ENCODE peak calls at places on chromosome X, in seven cellular contexts. A is CD8-positive, alpha-beta memory T cell; X is PC-3; P is heart right ventricle; B is left lung; K is cardiac muscle cell; D is ovary. S is an unnamed sample.

GRCh38 chrX:104430720-104431119 is 135.3 kb upstream of the IL1RAPL2 start:
- DNase-seq in A (no peak), X (peak; percentile 43), P (no peak), B (no peak), K (no peak), D (no peak), S (no peak)

GRCh38 chrX:112910418-112910817 is 69.8 kb upstream of the AMOT start:
- DNase-seq in A (no peak), X (no peak), P (no peak), B (no peak), K (no peak), D (no peak), S (no peak)

GRCh38 chrX:96147645-96148044 is 537.0 kb upstream of the DIAPH2 start:
- DNase-seq in A (no peak), X (no peak), P (no peak), B (no peak), K (peak; percentile 2), D (no peak), S (no peak)

GRCh38 chrX:47217852-47218279 is 615 bp upstream of the CDK16 start:
- DNase-seq in A (peak; percentile 91), X (peak; percentile 98), P (peak; percentile 92), B (peak; percentile 92), K (peak; percentile 99), D (peak; percentile 97), S (peak; percentile 97)

GRCh38 chrX:135389717-135390116 is 32.0 kb upstream of the SMIM10L2A start:
- DNase-seq in A (no peak), X (peak; percentile 88), P (no peak), B (no peak), K (no peak), D (no peak), S (no peak)

GRCh38 chrX:118493653-118494297 is 1.8 kb upstream of the DOCK11 start:
- DNase-seq in A (no peak), X (peak; percentile 3), P (no peak), B (no peak), K (no peak), D (no peak), S (no peak)

GRCh38 chrX:102624105-102624504 is 24.8 kb downstream of the ARMCX5 start:
- DNase-seq in A (no peak), X (no peak), P (no peak), B (no peak), K (peak; percentile 2), D (no peak), S (no peak)

GRCh38 chrX:2767631-2768455 is 16.0 kb downstream of the XG start:
- DNase-seq in A (no peak), X (peak; percentile 30), P (peak; percentile 30), B (peak; percentile 85), K (peak; percentile 57), D (no peak), S (no peak)

GRCh38 chrX:136214551-136214950 is 36.6 kb downstream of the MAP7D3 start:
- DNase-seq in A (no peak), X (peak; percentile 92), P (no peak), B (no peak), K (peak; percentile 88), D (no peak), S (peak; percentile 19)

GRCh38 chrX:46477435-46477834 is 67.8 kb downstream of the ZNF674 start:
- DNase-seq in A (no peak), X (no peak), P (no peak), B (no peak), K (peak; percentile 76), D (no peak), S (no peak)

GRCh38 chrX:104913348-104913747 is 307.1 kb downstream of the TEX13A start:
- DNase-seq in A (no peak), X (peak; percentile 49), P (no peak), B (no peak), K (peak; percentile 11), D (no peak), S (peak; percentile 13)

GRCh38 chrX:115630204-115630603 is 69.2 kb downstream of the PLS3 start:
- DNase-seq in A (no peak), X (no peak), P (no peak), B (no peak), K (no peak), D (no peak), S (no peak)

GRCh38 chrX:45756562-45756961 is 555.9 kb upstream of the DIPK2B start:
- DNase-seq in A (no peak), X (peak; percentile 63), P (no peak), B (no peak), K (no peak), D (no peak), S (no peak)

GRCh38 chrX:30649859-30650258 is 3.4 kb upstream of the GK start:
- DNase-seq in A (no peak), X (peak; percentile 33), P (no peak), B (no peak), K (peak; percentile 27), D (no peak), S (no peak)

GRCh38 chrX:39928704-39929439 is 168.9 kb downstream of the BCOR start:
- DNase-seq in A (no peak), X (peak; percentile 66), P (no peak), B (no peak), K (no peak), D (no peak), S (no peak)
- H3K4me1 ChIP-seq in A (no peaks in the 10 kb centered on the region), X (peaks cover 14% of the 10 kb centered on the region), P (peaks cover 27% of the 10 kb centered on the region), B (no peaks in the 10 kb centered on the region), K (no peaks in the 10 kb centered on the region), D (no peaks in the 10 kb centered on the region), S (no peaks in the 10 kb centered on the region)

GRCh38 chrX:10042055-10042454 is 74.9 kb downstream of the CLDN34 start:
- DNase-seq in A (no peak), X (no peak), P (no peak), B (no peak), K (no peak), D (no peak), S (no peak)
- H3K4me1 ChIP-seq in A (no peaks in the 10 kb centered on the region), X (peaks cover 8% of the 10 kb centered on the region), P (peaks cover 58% of the 10 kb centered on the region), B (no peaks in the 10 kb centered on the region), K (peaks cover 5% of the 10 kb centered on the region), D (peaks cover 4% of the 10 kb centered on the region), S (peaks cover 12% of the 10 kb centered on the region)

DNA sequence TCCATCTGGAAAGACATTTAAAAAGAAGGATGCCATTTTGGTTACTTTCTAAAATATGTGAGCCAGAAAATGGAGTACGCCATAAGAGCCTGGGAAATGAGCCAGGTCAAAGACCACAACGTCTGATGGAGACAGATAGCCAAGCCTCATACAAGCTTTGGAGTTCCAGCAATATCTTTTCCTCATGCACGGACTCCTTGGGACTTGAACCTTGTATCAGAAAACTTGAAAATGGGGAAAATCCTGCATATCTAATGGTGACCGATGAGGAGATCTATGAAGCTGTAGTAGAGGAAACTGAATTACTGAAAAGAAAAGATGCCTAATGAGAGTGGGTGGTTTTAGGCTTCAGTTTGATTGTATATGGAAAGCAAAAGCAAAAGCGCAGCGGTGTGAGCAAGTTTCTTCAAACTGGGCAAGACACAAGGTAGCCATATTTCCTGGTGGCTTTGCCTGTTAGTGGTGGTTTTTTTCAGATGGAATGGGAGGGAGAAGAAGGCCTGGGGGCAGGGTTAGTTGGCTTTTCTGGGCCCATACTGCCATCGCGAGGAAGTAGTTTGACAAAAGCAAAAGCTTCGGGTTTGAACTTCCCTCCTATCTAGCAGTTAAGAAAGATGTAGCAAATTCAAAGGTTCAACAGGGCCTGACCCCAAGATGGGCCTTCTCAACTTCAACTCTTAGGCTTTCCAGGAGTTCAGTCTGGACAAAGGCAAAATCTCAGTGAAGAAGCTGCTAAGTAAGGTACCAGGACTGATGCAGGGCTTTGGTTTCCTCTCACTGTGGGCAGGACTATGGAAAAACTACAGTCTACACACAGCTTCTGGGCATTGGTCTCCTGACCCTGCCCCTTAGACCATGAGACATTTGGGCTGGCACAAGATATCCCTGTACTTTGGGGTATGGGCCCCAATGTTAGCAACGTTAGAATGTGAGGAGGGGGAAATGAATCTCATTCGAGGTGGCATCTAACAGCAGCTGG is 210.0 kb upstream of the STK26 start:
- DNase-seq in A (peak; percentile 54), X (peak; percentile 21), P (no peak), B (no peak), K (no peak), D (peak; percentile 82), S (no peak)
- H3K4me1 ChIP-seq in A (peaks cover 6% of the 10 kb centered on the region), X (peaks cover 5% of the 10 kb centered on the region), P (no peaks in the 10 kb centered on the region), B (no peaks in the 10 kb centered on the region), K (no peaks in the 10 kb centered on the region), D (no peaks in the 10 kb centered on the region), S (no peaks in the 10 kb centered on the region)

DNA sequence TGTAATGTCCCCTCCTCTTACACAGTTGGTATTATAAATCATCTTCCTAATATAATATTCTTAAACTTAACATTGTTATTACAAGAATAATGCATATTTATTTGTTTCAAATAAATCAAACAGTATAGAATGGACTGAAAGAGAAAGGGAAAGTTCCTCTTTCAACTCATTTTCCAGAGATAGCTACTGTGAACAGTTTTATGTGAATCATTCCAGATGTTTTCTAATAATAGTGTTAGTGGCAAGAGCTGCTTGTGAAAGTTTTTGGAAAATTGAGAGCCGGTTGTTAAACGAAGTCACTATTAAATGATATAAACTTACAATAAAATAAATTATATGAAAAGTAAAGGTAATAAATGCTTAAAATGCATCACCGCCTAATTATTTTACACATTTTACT is 14.5 kb downstream of the TMSB4X start:
- DNase-seq in A (no peak), X (no peak), P (no peak), B (no peak), K (no peak), D (no peak), S (no peak)
- H3K4me1 ChIP-seq in A (peaks cover 34% of the 10 kb centered on the region), X (peaks cover 43% of the 10 kb centered on the region), P (peaks cover 32% of the 10 kb centered on the region), B (peaks cover 3% of the 10 kb centered on the region), K (no peaks in the 10 kb centered on the region), D (no peaks in the 10 kb centered on the region), S (no peaks in the 10 kb centered on the region)

GRCh38 chrX:41490446-41490845 is 43.3 kb downstream of the NYX start:
- DNase-seq in A (no peak), X (no peak), P (no peak), B (no peak), K (no peak), D (no peak), S (no peak)

DNA sequence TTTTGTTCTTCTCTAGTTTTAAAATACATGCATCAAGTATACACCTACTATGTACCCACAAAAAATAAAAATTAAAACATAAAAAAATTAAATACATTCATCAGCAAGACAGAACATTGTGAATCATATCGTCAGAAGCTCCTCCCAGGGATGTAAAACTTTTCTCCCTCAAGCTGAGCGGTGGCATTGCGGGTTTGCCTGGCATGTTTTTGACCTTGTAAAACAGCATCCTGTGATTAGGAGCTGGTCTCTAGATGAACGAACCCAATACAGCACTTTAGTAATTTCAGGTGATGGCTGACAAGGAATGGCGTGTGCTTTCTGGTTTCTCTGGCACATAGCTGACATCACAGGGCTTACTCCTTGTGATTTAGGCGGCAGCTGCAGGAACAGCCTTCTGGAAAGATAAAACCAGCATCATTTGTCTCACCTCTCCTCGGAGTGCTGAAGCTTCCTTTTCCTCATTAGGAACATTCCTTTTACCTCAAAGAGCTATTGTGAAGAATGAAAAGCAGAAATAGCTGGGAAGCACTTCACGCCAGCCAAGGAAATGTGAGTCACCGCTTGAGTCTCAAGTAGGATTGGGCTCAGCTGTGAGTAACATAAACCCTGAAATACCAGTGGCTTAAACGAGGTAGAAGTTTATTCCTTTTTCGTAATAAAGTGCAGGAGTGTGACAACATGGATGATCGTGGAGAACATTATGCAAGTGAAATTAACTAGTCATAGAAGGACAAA is 44.3 kb downstream of the NYX start:
- DNase-seq in A (no peak), X (peak; percentile 76), P (no peak), B (no peak), K (peak; percentile 91), D (no peak), S (no peak)
- H3K4me1 ChIP-seq in A (no peaks in the 10 kb centered on the region), X (peaks cover 4% of the 10 kb centered on the region), P (no peaks in the 10 kb centered on the region), B (no peaks in the 10 kb centered on the region), K (no peaks in the 10 kb centered on the region), D (no peaks in the 10 kb centered on the region), S (no peaks in the 10 kb centered on the region)

GRCh38 chrX:155143959-155144548 is 72.2 kb upstream of the VBP1 start:
- DNase-seq in A (no peak), X (no peak), P (no peak), B (no peak), K (no peak), D (no peak), S (no peak)
- H3K4me1 ChIP-seq in A (no peaks in the 10 kb centered on the region), X (peaks cover 13% of the 10 kb centered on the region), P (no peaks in the 10 kb centered on the region), B (no peaks in the 10 kb centered on the region), K (peaks cover 4% of the 10 kb centered on the region), D (no peaks in the 10 kb centered on the region), S (no peaks in the 10 kb centered on the region)

S was measured in testis.